ENCODE peak calls at places on chromosomes 3 and 15, in seven cellular contexts. I is K562, K is HCT116, Z is HEK293T, P is HepG2, L is GM12878, F is H1. U is an unnamed sample.

GRCh38 chr3:123333401-123333800 is 115.5 kb downstream of the ADCY5 start:
- DNase-seq in I (no peak), K (no peak), Z (no peak), P (no peak), L (no peak), F (no peak), U (no peak)

GRCh38 chr3:44966795-44967278 is 9.1 kb downstream of the ZDHHC3 start:
- DNase-seq in I (peak; percentile 69), K (peak; percentile 79), Z (no peak), P (no peak), L (no peak), F (no peak), U (no peak)

GRCh38 chr3:44492496-44492895 is 15.0 kb upstream of the ZNF445 start:
- DNase-seq in I (no peak), K (no peak), Z (no peak), P (no peak), L (no peak), F (no peak), U (no peak)

GRCh38 chr15:73851679-73852078 is 21.7 kb upstream of the TBC1D21 start:
- DNase-seq in I (peak; percentile 46), K (peak; percentile 22), Z (peak; percentile 56), P (peak; percentile 25), L (no peak), F (peak; percentile 50), U (peak; percentile 84)

GRCh38 chr3:31550452-31551251 is 17.9 kb downstream of the STT3B start:
- DNase-seq in I (no peak), K (no peak), Z (no peak), P (peak; percentile 20), L (no peak), F (no peak), U (no peak)

GRCh38 chr15:68843425-68844311 is 23.0 kb upstream of the ANP32A start:
- DNase-seq in I (no peak), K (no peak), Z (peak; percentile 72), P (no peak), L (no peak), F (no peak), U (peak; percentile 65)

GRCh38 chr15:84633311-84634227 is 20.5 kb downstream of the WDR73 start:
- DNase-seq in I (peak; percentile 63), K (no peak), Z (peak; percentile 38), P (peak; percentile 18), L (no peak), F (no peak), U (peak; percentile 68)

GRCh38 chr15:89097313-89097712 is 9.1 kb downstream of the ABHD2 start:
- DNase-seq in I (no peak), K (no peak), Z (no peak), P (no peak), L (no peak), F (no peak), U (no peak)

GRCh38 chr15:89912145-89912673 is 543 bp downstream of the ARPIN start:
- DNase-seq in I (no peak), K (no peak), Z (peak; percentile 61), P (no peak), L (no peak), F (no peak), U (peak; percentile 42)

GRCh38 chr3:57221883-57222282 is 5.6 kb upstream of the APPL1 start:
- DNase-seq in I (no peak), K (no peak), Z (no peak), P (peak; percentile 20), L (no peak), F (no peak), U (no peak)

GRCh38 chr3:48514431-48515227 is 10.7 kb upstream of the SHISA5 start:
- DNase-seq in I (no peak), K (no peak), Z (no peak), P (no peak), L (no peak), F (no peak), U (no peak)

GRCh38 chr3:135325726-135326245 is 530.7 kb downstream of the EPHB1 start:
- DNase-seq in I (no peak), K (no peak), Z (no peak), P (no peak), L (no peak), F (no peak), U (no peak)

GRCh38 chr3:71101014-71101413 is 482.5 kb downstream of the FOXP1 start:
- DNase-seq in I (no peak), K (no peak), Z (no peak), P (no peak), L (no peak), F (no peak), U (no peak)

GRCh38 chr3:111326144-111326995 is 215.6 kb upstream of the CD96 start:
- DNase-seq in I (no peak), K (no peak), Z (no peak), P (no peak), L (no peak), F (no peak), U (no peak)

GRCh38 chr15:69491051-69491505 is 38.5 kb downstream of the RPLP1 start:
- DNase-seq in I (no peak), K (no peak), Z (no peak), P (no peak), L (no peak), F (no peak), U (no peak)

GRCh38 chr15:61748529-61748928 is 311.7 kb downstream of the VPS13C start:
- DNase-seq in I (no peak), K (no peak), Z (no peak), P (no peak), L (no peak), F (no peak), U (no peak)

GRCh38 chr3:170572665-170573253 is 13.1 kb downstream of the SLC7A14 start:
- DNase-seq in I (peak; percentile 7), K (no peak), Z (no peak), P (no peak), L (peak; percentile 40), F (no peak), U (no peak)

GRCh38 chr3:50345008-50345407 is 524 bp downstream of the ZMYND10 start:
- DNase-seq in I (no peak), K (no peak), Z (no peak), P (no peak), L (no peak), F (no peak), U (no peak)

GRCh38 chr15:78034495-78035191 is 42.9 kb downstream of the TBC1D2B start:
- DNase-seq in I (no peak), K (no peak), Z (no peak), P (no peak), L (peak; percentile 66), F (no peak), U (no peak)

GRCh38 chr3:106268696-106269095 is 399.9 kb upstream of the CBLB start:
- DNase-seq in I (no peak), K (no peak), Z (no peak), P (no peak), L (no peak), F (no peak), U (no peak)

GRCh38 chr3:117708601-117709000 is 999.0 kb downstream of the TUSC7 start:
- DNase-seq in I (no peak), K (no peak), Z (no peak), P (no peak), L (no peak), F (no peak), U (no peak)

GRCh38 chr3:51354172-51354571 is 30.9 kb upstream of the MANF start:
- DNase-seq in I (no peak), K (no peak), Z (no peak), P (no peak), L (no peak), F (no peak), U (no peak)

GRCh38 chr15:55977225-55977624 is 16.2 kb downstream of the NEDD4 start:
- DNase-seq in I (no peak), K (no peak), Z (no peak), P (no peak), L (no peak), F (no peak), U (no peak)
- TF ChIP-seq SP1 in I (no peak), K (no peak), Z (no peak), P (no peak), L (no peak), F (no peak), U (no peak)

DNA sequence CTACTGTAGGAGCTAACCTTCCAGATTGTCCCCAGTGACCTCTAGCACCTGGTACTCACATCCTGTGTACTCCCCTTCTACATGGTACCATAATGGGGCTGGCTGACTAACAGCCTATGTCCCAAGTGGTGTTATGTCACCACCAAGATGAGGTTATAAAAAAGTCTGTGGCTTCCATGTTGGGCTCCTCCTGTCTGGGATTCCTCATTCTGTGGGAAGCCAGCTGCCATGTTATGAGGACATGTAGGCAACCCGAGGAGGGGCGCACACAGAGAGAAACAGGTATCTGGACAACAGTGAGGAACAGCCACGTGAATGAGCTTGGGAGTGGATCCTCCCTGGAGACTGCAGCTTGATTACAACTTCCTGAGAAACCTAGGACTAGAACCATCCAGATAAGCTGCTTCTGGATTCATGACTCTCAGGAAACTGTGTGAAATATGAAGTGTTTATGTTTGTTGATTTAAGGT is 21.8 kb downstream of the GOLIM4 start:
- DNase-seq in I (no peak), K (no peak), Z (no peak), P (no peak), L (no peak), F (no peak), U (no peak)
- TF ChIP-seq SP1 in I (no peak), K (no peak), Z (no peak), P (no peak), L (no peak), F (no peak), U (no peak)

DNA sequence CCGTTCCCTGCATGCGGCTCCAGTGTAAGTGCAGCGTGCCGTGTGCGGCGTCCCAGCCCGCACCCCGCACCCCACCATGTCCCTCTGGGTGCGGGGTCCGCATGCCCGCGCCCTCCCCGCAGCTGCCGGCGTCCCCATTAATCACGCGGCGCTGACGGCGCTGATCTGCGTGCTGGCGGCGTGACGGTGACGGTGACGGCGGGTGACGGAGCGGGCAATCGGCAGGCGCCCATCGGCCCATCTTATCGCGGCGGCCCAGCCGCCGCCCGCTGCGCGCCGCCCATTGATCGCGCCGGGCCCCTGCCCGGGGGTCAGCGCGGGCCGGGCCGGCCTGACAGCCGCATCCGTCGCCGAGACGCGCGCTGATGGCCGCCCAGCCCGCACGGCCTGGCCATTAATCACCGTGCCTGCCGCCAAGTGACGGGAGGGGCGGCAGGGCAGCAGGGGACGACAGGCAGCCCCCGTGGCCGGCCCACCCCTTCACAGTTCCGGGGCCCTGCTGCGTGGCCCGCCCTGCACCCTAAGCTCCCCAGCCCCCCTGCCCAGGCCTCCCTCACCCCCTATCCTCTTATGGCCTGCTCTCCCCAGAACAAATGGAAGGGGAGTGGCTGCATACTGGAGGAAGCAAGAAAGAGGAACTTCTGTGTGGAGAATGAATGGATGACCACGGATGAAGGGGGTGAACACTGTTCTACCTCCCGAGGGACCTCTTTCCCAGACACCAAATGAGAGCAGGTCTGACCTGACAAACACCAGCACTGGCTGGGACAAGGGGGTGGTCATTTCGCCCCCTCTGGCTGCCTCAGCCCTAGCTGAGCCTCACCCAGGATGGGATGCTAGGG is 24.8 kb downstream of the SEC61A1 start:
- DNase-seq in I (peak; percentile 85), K (no peak), Z (no peak), P (no peak), L (no peak), F (no peak), U (peak; percentile 30)
- TF ChIP-seq SP1 in I (no peak), K (no peak), Z (no peak), P (no peak), L (no peak), F (no peak), U (no peak)

DNA sequence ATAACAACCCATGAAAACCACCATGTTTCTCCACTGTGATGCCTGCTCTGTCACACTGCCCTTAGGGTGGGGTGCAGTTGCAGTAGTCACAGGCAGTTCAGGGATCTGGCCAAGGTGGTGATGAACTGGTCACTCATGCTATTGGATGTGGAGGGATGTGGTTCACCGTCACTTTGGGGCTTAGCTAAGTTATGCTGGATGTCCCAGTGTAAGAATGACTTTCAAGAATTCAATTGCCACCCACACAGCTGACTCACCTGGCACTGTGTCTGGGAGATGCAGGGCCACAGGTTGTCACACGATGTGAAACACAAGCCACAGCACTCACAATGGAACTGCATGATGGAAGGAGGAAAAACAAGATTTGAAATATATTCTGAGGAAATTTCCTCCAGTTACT is 146.1 kb upstream of the CTNNB1 start:
- DNase-seq in I (no peak), K (no peak), Z (no peak), P (no peak), L (no peak), F (no peak), U (no peak)
- TF ChIP-seq SP1 in I (no peak), K (no peak), Z (no peak), P (no peak), L (no peak), F (no peak), U (no peak)

U was measured in WTC11.